ENCODE peak calls at places on chromosome 16, in ten cellular contexts. K, X, L, F, O, J, N, B, E and Z are unnamed samples.

GRCh38 chr16:12961621-12962020 is 60.2 kb downstream of the SHISA9 start:
- DNase-seq in K (no peak), X (no peak), L (no peak), F (no peak), O (no peak), J (no peak), N (no peak), B (no peak), E (no peak), Z (no peak)

GRCh38 chr16:70692481-70693203 is 6.8 kb upstream of the MTSS2 start:
- DNase-seq in K (no peak), X (no peak), L (no peak), F (no peak), O (no peak), J (no peak), N (no peak), B (no peak), E (no peak), Z (no peak)

GRCh38 chr16:62276632-62277031 is 240.4 kb upstream of the CDH8 start:
- DNase-seq in K (no peak), X (no peak), L (no peak), F (no peak), O (no peak), J (no peak), N (no peak), B (no peak), E (no peak), Z (no peak)

GRCh38 chr16:85245307-85246172 is 133.3 kb upstream of the CIBAR2 start:
- DNase-seq in K (peak; percentile 60), X (peak; percentile 26), L (peak; percentile 85), F (peak; percentile 89), O (no peak), J (peak; percentile 60), N (peak; percentile 68), B (peak; percentile 85), E (no peak), Z (peak; percentile 80)

GRCh38 chr16:16158741-16159374 is 64.4 kb downstream of the ABCC6 start:
- DNase-seq in K (no peak), X (no peak), L (no peak), F (no peak), O (no peak), J (no peak), N (no peak), B (no peak), E (no peak), Z (peak; percentile 30)

GRCh38 chr16:80407265-80407987 is 133.4 kb upstream of the DYNLRB2 start:
- DNase-seq in K (no peak), X (no peak), L (no peak), F (no peak), O (peak; percentile 60), J (no peak), N (no peak), B (peak; percentile 56), E (no peak), Z (no peak)

GRCh38 chr16:84700518-84701277 is 898 bp downstream of the USP10 start:
- DNase-seq in K (peak; percentile 42), X (peak; percentile 21), L (peak; percentile 69), F (peak; percentile 60), O (no peak), J (peak; percentile 20), N (peak; percentile 7), B (peak; percentile 70), E (no peak), Z (peak; percentile 61)

GRCh38 chr16:4372578-4373355 is 1.1 kb downstream of the VASN start:
- DNase-seq in K (peak; percentile 86), X (no peak), L (peak; percentile 50), F (peak; percentile 75), O (peak; percentile 94), J (peak; percentile 57), N (no peak), B (peak; percentile 47), E (no peak), Z (peak; percentile 95)

GRCh38 chr16:58421029-58421428 is 28.8 kb downstream of the GINS3 start:
- DNase-seq in K (no peak), X (no peak), L (no peak), F (no peak), O (no peak), J (no peak), N (no peak), B (no peak), E (no peak), Z (no peak)

GRCh38 chr16:22813223-22813945 is 578 bp upstream of the HS3ST2 start:
- DNase-seq in K (peak; percentile 23), X (no peak), L (peak; percentile 43), F (peak; percentile 97), O (peak; percentile 62), J (peak; percentile 14), N (peak; percentile 31), B (peak; percentile 94), E (peak; percentile 75), Z (peak; percentile 71)

GRCh38 chr16:8565498-8565897 is 24.8 kb downstream of the TMEM114 start:
- DNase-seq in K (no peak), X (no peak), L (no peak), F (peak; percentile 85), O (no peak), J (no peak), N (no peak), B (peak; percentile 22), E (no peak), Z (no peak)

GRCh38 chr16:87317766-87318121 is 552 bp upstream of the C16orf95 start:
- DNase-seq in K (no peak), X (no peak), L (peak; percentile 87), F (no peak), O (peak; percentile 65), J (peak; percentile 66), N (peak; percentile 16), B (no peak), E (no peak), Z (peak; percentile 91)

GRCh38 chr16:58243528-58244004 is 45.7 kb upstream of the CSNK2A2 start:
- DNase-seq in K (no peak), X (no peak), L (no peak), F (peak; percentile 80), O (no peak), J (peak; percentile 20), N (no peak), B (no peak), E (no peak), Z (no peak)

GRCh38 chr16:19741354-19741753 is 23.3 kb downstream of the IQCK start:
- DNase-seq in K (no peak), X (no peak), L (no peak), F (no peak), O (no peak), J (no peak), N (no peak), B (no peak), E (no peak), Z (no peak)

GRCh38 chr16:65522412-65522811 is 400.5 kb upstream of the CDH11 start:
- DNase-seq in K (no peak), X (no peak), L (no peak), F (no peak), O (no peak), J (no peak), N (no peak), B (no peak), E (no peak), Z (no peak)

GRCh38 chr16:65524231-65524630 is 402.4 kb upstream of the CDH11 start:
- DNase-seq in K (peak; percentile 60), X (no peak), L (no peak), F (no peak), O (no peak), J (no peak), N (no peak), B (no peak), E (no peak), Z (no peak)

GRCh38 chr16:65524997-65525396 is 403.1 kb upstream of the CDH11 start:
- DNase-seq in K (peak; percentile 98), X (no peak), L (peak; percentile 56), F (no peak), O (no peak), J (no peak), N (no peak), B (no peak), E (no peak), Z (peak; percentile 39)

GRCh38 chr16:65521685-65522338 is 399.9 kb upstream of the CDH11 start:
- DNase-seq in K (peak; percentile 67), X (no peak), L (no peak), F (peak; percentile 49), O (no peak), J (no peak), N (no peak), B (peak; percentile 48), E (no peak), Z (no peak)

GRCh38 chr16:65523258-65523950 is 401.5 kb upstream of the CDH11 start:
- DNase-seq in K (no peak), X (no peak), L (no peak), F (no peak), O (no peak), J (no peak), N (no peak), B (peak; percentile 43), E (no peak), Z (no peak)
- H3K4me3 ChIP-seq in K (no peak overlapping the region), X (no peak overlapping the region), L (no peak overlapping the region), F (no peak overlapping the region), O (no peak overlapping the region), J (no peak overlapping the region), N (no peak overlapping the region), B (no peak overlapping the region), E (no peak overlapping the region), Z (no peak overlapping the region)

DNA sequence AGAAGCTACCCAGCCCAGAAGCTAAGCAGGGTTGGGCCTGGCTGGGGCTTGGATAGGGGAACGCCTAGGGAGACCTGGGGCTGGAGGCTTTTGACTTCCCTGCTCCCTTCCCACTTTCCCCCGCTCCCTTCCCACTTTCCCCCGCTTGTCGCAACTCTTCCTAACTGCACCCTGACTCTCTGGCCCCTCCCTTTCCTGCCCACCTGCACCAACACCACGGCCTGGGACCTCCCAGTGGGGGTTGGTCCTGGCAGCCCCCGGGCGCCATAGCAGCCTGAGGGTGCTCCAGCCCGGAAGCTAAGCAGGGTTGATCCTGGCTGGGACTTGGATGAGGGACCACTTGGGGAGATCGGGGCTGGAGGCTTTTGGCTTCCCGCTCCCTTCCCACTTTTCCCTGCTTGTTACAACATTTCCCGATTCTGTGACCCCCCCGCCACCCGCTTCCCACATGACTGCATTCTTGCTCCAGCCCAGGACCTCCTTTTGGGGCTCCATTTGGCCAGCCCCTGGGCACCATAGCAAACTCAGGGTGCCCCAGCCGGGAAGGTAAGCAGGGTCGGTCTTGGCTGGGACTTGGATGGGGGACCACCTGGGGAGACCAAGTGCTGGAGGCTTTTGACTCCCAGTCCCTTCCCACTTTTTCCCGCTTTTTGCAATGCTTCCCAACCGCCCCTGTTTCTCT is 2287.0 kb downstream of the TP53TG3F start:
- DNase-seq in K (no peak), X (no peak), L (no peak), F (no peak), O (no peak), J (no peak), N (no peak), B (no peak), E (no peak), Z (no peak)
- H3K9me3 ChIP-seq in K (no peaks in the 10 kb centered on the region), X (no peaks in the 10 kb centered on the region), L (no peaks in the 10 kb centered on the region), F (peaks cover 29% of the 10 kb centered on the region), O (no peaks in the 10 kb centered on the region), J (no peaks in the 10 kb centered on the region), N (peaks cover 6% of the 10 kb centered on the region), B (peaks cover 3% of the 10 kb centered on the region), E (peaks cover 25% of the 10 kb centered on the region), Z (no peaks in the 10 kb centered on the region)

GRCh38 chr16:11355862-11356261 is 10.6 kb downstream of the RMI2 start:
- DNase-seq in K (no peak), X (no peak), L (no peak), F (no peak), O (no peak), J (no peak), N (no peak), B (no peak), E (no peak), Z (no peak)
- H3K4me3 ChIP-seq in K (no peak overlapping the region), X (no peak overlapping the region), L (no peak overlapping the region), F (no peak overlapping the region), O (no peak overlapping the region), J (no peak overlapping the region), N (no peak overlapping the region), B (no peak overlapping the region), E (no peak overlapping the region), Z (no peak overlapping the region)

GRCh38 chr16:28869201-28869600 is 5.6 kb downstream of the SH2B1 start:
- DNase-seq in K (no peak), X (no peak), L (no peak), F (no peak), O (no peak), J (no peak), N (no peak), B (no peak), E (no peak), Z (no peak)
- H3K9me3 ChIP-seq in K (no peaks in the 10 kb centered on the region), X (no peaks in the 10 kb centered on the region), L (no peaks in the 10 kb centered on the region), F (no peaks in the 10 kb centered on the region), O (no peaks in the 10 kb centered on the region), J (no peaks in the 10 kb centered on the region), N (no peaks in the 10 kb centered on the region), B (no peaks in the 10 kb centered on the region), E (no peaks in the 10 kb centered on the region), Z (no peaks in the 10 kb centered on the region)